ENCODE peak calls at places on chromosomes 4 and X, in four cellular contexts. X is sigmoid colon, H is AG04450, M is cardiac muscle cell. G is an unnamed sample.

GRCh38 chr4:129804458-129804981 is 708.6 kb downstream of the C4orf33 start:
- DNase-seq in M (no peak), H (no peak), X (no peak), G (no peak)

GRCh38 chr4:140153419-140153743 is 603 bp downstream of the MAML3 start:
- DNase-seq in M (no peak), X (no peak), H (no peak), G (no peak)

GRCh38 chr4:8198206-8198905 is 734 bp upstream of the SH3TC1 start:
- DNase-seq in X (no peak), H (no peak), M (no peak), G (no peak)

GRCh38 chr4:93693141-93693540 is 135.4 kb upstream of the ATOH1 start:
- DNase-seq in M (no peak), H (no peak), X (no peak), G (no peak)

GRCh38 chr4:42627887-42628646 is 28.8 kb downstream of the ATP8A1 start:
- DNase-seq in H (no peak), X (peak; percentile 67), M (peak; percentile 17), G (no peak)

GRCh38 chr4:21195682-21196081 is 495.4 kb downstream of the PACRGL start:
- DNase-seq in H (no peak), M (no peak), X (no peak), G (no peak)

GRCh38 chr4:176889776-176890175 is 97.1 kb upstream of the VEGFC start:
- DNase-seq in M (no peak), X (no peak), H (no peak), G (no peak)

GRCh38 chr4:152970102-152970820 is 34.1 kb downstream of the FHDC1 start:
- DNase-seq in X (no peak), M (no peak), H (no peak), G (no peak)

GRCh38 chrX:131763674-131764073 is 219.8 kb downstream of the OR13H1 start:
- DNase-seq in H (no peak), M (no peak), X (peak; percentile 94), G (no peak)

GRCh38 chr4:163556169-163556568 is 61.7 kb downstream of the TMA16 start:
- DNase-seq in X (no peak), M (no peak), H (no peak), G (no peak)
- TF ChIP-seq CTCF in X (no peak), M (no peak), H (peak; percentile 6), G (peak; percentile 27)

GRCh38 chrX:68669872-68670271 is 22.4 kb downstream of the STARD8 start:
- DNase-seq in H (no peak), X (no peak), M (no peak), G (no peak)

GRCh38 chrX:68675466-68675865 is 28.0 kb downstream of the STARD8 start:
- DNase-seq in M (no peak), X (no peak), H (no peak), G (no peak)

GRCh38 chrX:68671221-68671620 is 23.8 kb downstream of the STARD8 start:
- DNase-seq in X (no peak), M (no peak), H (no peak), G (no peak)

GRCh38 chrX:68669094-68669830 is 21.8 kb downstream of the STARD8 start:
- DNase-seq in H (no peak), M (no peak), X (no peak), G (no peak)

GRCh38 chrX:68672581-68673318 is 25.3 kb downstream of the STARD8 start:
- DNase-seq in H (no peak), M (no peak), X (peak; percentile 72), G (no peak)
- H3K4me3 ChIP-seq in H (no peak overlapping the region), M (no peak overlapping the region), X (no peak overlapping the region), G (no peak overlapping the region)

GRCh38 chr4:570754-571153 is 5.3 kb downstream of the TMEM271 start:
- DNase-seq in M (no peak), H (no peak), X (no peak), G (no peak)

GRCh38 chr4:573122-573892 is 2.8 kb downstream of the TMEM271 start:
- DNase-seq in H (no peak), X (no peak), M (no peak), G (no peak)

GRCh38 chr4:569958-570667 is 6.0 kb downstream of the TMEM271 start:
- DNase-seq in X (no peak), H (no peak), M (no peak), G (no peak)

GRCh38 chr4:572594-572993 is 3.5 kb downstream of the TMEM271 start:
- DNase-seq in X (no peak), M (no peak), H (no peak), G (no peak)

DNA sequence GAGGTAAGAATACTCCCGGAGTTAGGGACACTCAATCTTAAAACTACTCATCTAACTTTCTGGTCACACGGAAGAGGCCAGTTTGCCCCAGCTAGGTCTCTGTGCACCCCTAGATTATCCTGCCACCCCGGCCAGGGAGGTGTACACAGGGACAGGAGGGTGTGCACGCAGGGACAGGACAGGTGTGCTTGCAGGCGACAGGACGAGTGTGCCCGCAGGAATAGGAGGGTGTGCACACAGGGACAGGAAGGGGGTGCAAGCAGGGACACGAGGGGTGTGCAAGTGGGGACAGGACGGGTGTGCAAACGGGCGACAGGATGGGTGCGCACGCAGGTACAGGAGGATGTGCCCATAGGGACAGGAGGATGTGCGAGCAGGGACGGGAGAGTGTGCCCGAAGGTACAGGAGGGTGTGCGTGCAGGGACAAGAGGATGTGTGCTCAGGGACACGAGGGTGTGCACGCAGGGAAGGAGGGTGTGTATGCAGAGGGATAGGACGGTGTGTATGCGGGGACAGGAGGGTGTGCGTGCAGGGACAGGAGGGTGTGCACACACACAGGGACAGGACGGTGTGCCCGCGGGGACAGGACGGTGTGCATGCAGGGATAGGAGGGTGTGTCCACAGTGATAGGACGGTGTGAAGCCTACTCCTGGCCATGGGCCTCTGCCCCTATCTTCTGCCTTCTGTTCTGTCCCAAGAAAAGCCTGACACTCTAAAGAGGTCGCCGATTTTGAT is 4.1 kb downstream of the TMEM271 start:
- DNase-seq in X (no peak), M (no peak), H (no peak), G (no peak)
- H3K9me3 ChIP-seq in X (no peaks in the 10 kb centered on the region), M (no peaks in the 10 kb centered on the region), H (no peaks in the 10 kb centered on the region), G (no peaks in the 10 kb centered on the region)

GRCh38 chr4:31674313-31674947 is 954.3 kb downstream of the PCDH7 start:
- DNase-seq in M (peak; percentile 35), H (no peak), X (no peak), G (peak; percentile 29)
- TF ChIP-seq CTCF in M (peak; percentile 56), H (peak; percentile 51), X (peak; percentile 23), G (peak; percentile 46)

GRCh38 chr4:28228575-28228974 is 1367.9 kb downstream of the STIM2 start:
- DNase-seq in H (no peak), M (no peak), X (no peak), G (no peak)
- H3K4me3 ChIP-seq in H (no peak overlapping the region), M (no peak overlapping the region), X (no peak overlapping the region), G (no peak overlapping the region)

GRCh38 chrX:74085642-74086236 is 218.2 kb upstream of the ZCCHC13 start:
- DNase-seq in M (no peak), H (no peak), X (no peak), G (no peak)

DNA sequence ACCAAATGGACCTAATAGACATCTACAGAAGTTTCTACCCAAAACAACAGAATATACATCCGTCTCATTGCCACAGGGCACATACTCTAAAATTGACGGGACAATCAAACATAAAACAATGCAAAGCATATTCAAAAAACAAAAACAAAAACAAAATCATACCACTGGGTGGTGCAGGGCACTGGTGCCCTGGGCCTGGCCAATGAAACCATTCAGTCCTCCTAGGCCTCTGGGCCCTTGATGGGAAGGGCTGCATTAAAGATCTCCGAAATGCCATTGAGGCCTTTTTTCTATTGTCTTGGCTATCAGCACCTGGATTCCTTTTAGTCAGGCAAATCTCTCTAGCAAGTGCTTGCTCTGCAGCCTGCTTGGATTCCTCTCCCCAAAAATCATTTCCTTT is 213.9 kb upstream of the ZCCHC13 start:
- DNase-seq in H (no peak), X (no peak), M (no peak), G (no peak)
- H3K9me3 ChIP-seq in H (peaks cover 4% of the 10 kb centered on the region), X (no peaks in the 10 kb centered on the region), M (no peaks in the 10 kb centered on the region), G (no peaks in the 10 kb centered on the region)

DNA sequence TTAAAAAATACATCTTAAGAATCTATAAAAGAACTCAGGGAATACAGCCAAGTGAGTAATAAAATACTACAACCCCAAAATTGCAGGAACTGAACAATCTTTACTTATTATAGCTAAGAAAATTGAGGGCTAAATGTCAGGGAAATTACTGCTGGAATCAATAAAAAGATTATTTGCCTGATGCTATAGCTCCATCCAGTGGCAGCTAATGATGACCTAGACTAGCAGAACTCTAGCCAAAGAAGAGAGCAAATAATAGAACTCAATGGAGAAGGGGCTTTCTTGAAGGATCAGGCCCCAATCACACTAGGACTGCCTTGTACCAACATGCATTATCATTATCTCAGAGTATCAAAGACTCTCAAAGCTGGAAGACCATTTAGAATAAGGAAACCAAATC is 85.0 kb upstream of the FAM241A start:
- DNase-seq in H (no peak), X (no peak), M (peak; percentile 38), G (no peak)
- TF ChIP-seq CTCF in H (peak; percentile 51), X (no peak), M (peak; percentile 49), G (peak; percentile 24)

GRCh38 chrX:151702741-151703352 is 7.6 kb downstream of the PRRG3 start:
- DNase-seq in X (no peak), M (no peak), H (no peak), G (no peak)
- H3K4me3 ChIP-seq in X (no peak overlapping the region), M (no peak overlapping the region), H (no peak overlapping the region), G (no peak overlapping the region)

G was measured in Caco-2.